ENCODE peak calls at places on chromosomes 11 and 22, in six cellular contexts. A, Y, N, D, C and V are unnamed samples.

GRCh38 chr22:37121887-37122591 is 12.5 kb upstream of the TMPRSS6 start:
- DNase-seq in A (peak; percentile 56), Y (peak; percentile 37), N (no peak), D (no peak), C (peak; percentile 84), V (peak; percentile 50)

GRCh38 chr11:120095516-120095915 is 42.4 kb downstream of the TRIM29 start:
- DNase-seq in A (no peak), Y (no peak), N (no peak), D (no peak), C (no peak), V (no peak)

GRCh38 chr11:96567193-96567592 is 177.4 kb downstream of the JRKL start:
- DNase-seq in A (no peak), Y (no peak), N (no peak), D (no peak), C (no peak), V (peak; percentile 10)

GRCh38 chr11:77467993-77468392 is 5.9 kb downstream of the PAK1 start:
- DNase-seq in A (no peak), Y (no peak), N (no peak), D (no peak), C (no peak), V (peak; percentile 18)

GRCh38 chr11:79098096-79098495 is 342.7 kb downstream of the TENM4 start:
- DNase-seq in A (no peak), Y (no peak), N (no peak), D (no peak), C (peak; percentile 30), V (no peak)

GRCh38 chr22:25645964-25646363 is 81.5 kb downstream of the GRK3 start:
- DNase-seq in A (no peak), Y (peak; percentile 10), N (no peak), D (no peak), C (no peak), V (no peak)

GRCh38 chr11:73156686-73157085 is 14.6 kb upstream of the FCHSD2 start:
- DNase-seq in A (no peak), Y (no peak), N (no peak), D (no peak), C (no peak), V (no peak)

GRCh38 chr11:115695677-115696451 is 191.6 kb upstream of the CADM1 start:
- DNase-seq in A (no peak), Y (no peak), N (no peak), D (no peak), C (no peak), V (no peak)

GRCh38 chr11:18705651-18706281 is 7.2 kb downstream of the TMEM86A start:
- DNase-seq in A (no peak), Y (no peak), N (no peak), D (no peak), C (no peak), V (no peak)

GRCh38 chr11:8357505-8357888 is 93.8 kb upstream of the LMO1 start:
- DNase-seq in A (no peak), Y (no peak), N (no peak), D (no peak), C (no peak), V (no peak)

GRCh38 chr11:1308745-1309497 is 511 bp downstream of the TOLLIP start:
- DNase-seq in A (no peak), Y (no peak), N (no peak), D (no peak), C (no peak), V (peak; percentile 37)

GRCh38 chr22:29744902-29745301 is 21.9 kb downstream of the ZMAT5 start:
- DNase-seq in A (no peak), Y (peak; percentile 70), N (no peak), D (no peak), C (no peak), V (peak; percentile 7)

GRCh38 chr11:74694536-74694935 is 36.7 kb downstream of the CHRDL2 start:
- DNase-seq in A (no peak), Y (no peak), N (no peak), D (no peak), C (no peak), V (no peak)

GRCh38 chr11:19421134-19421533 is 180.4 kb upstream of the E2F8 start:
- DNase-seq in A (no peak), Y (no peak), N (no peak), D (no peak), C (peak; percentile 63), V (no peak)

GRCh38 chr11:250740-251299 is 14.0 kb downstream of the PSMD13 start:
- DNase-seq in A (peak; percentile 82), Y (peak; percentile 42), N (peak; percentile 70), D (peak; percentile 51), C (peak; percentile 69), V (peak; percentile 68)

GRCh38 chr22:28822930-28823481 is 22.6 kb upstream of the XBP1 start:
- DNase-seq in A (no peak), Y (no peak), N (peak; percentile 37), D (no peak), C (no peak), V (no peak)

GRCh38 chr11:63683133-63683991 is 2.1 kb downstream of the RTN3 start:
- DNase-seq in A (no peak), Y (peak; percentile 53), N (no peak), D (no peak), C (no peak), V (no peak)

GRCh38 chr22:48071305-48071704 is 1308.9 kb downstream of the TBC1D22A start:
- DNase-seq in A (no peak), Y (no peak), N (no peak), D (no peak), C (no peak), V (no peak)

GRCh38 chr11:121318848-121319834 is 26.6 kb downstream of the SC5D start:
- DNase-seq in A (no peak), Y (peak; percentile 56), N (peak; percentile 32), D (no peak), C (peak; percentile 57), V (peak; percentile 60)

GRCh38 chr11:126153999-126154398 is 57.5 kb downstream of the RPUSD4 start:
- DNase-seq in A (no peak), Y (peak; percentile 92), N (peak; percentile 87), D (no peak), C (no peak), V (peak; percentile 89)

GRCh38 chr11:1869427-1870325 is 16.8 kb downstream of the LSP1 start:
- DNase-seq in A (no peak), Y (no peak), N (no peak), D (no peak), C (peak; percentile 29), V (no peak)

GRCh38 chr22:40534379-40535188 is 101.9 kb downstream of the MRTFA start:
- DNase-seq in A (peak; percentile 51), Y (peak; percentile 71), N (no peak), D (no peak), C (peak; percentile 44), V (peak; percentile 82)

GRCh38 chr22:48757581-48757980 is 1070.1 kb downstream of the BRD1 start:
- DNase-seq in A (peak; percentile 13), Y (no peak), N (no peak), D (no peak), C (no peak), V (no peak)

GRCh38 chr22:35367331-35367886 is 13.5 kb upstream of the HMOX1 start:
- DNase-seq in A (no peak), Y (no peak), N (no peak), D (no peak), C (peak; percentile 91), V (no peak)

GRCh38 chr11:120917536-120918239 is 106.2 kb upstream of the TBCEL start:
- DNase-seq in A (no peak), Y (no peak), N (no peak), D (no peak), C (peak; percentile 16), V (no peak)

GRCh38 chr11:90218606-90219005 is 4.2 kb downstream of the CHORDC1 start:
- DNase-seq in A (peak; percentile 49), Y (no peak), N (no peak), D (no peak), C (no peak), V (no peak)

GRCh38 chr11:90219438-90219837 is 3.4 kb downstream of the CHORDC1 start:
- DNase-seq in A (no peak), Y (no peak), N (no peak), D (no peak), C (no peak), V (no peak)

GRCh38 chr11:90220391-90220790 is 2.5 kb downstream of the CHORDC1 start:
- DNase-seq in A (no peak), Y (peak; percentile 72), N (no peak), D (no peak), C (no peak), V (peak; percentile 41)

GRCh38 chr11:90213322-90213721 is 9.5 kb downstream of the CHORDC1 start:
- DNase-seq in A (no peak), Y (no peak), N (no peak), D (no peak), C (no peak), V (no peak)

GRCh38 chr11:90216611-90217010 is 6.2 kb downstream of the CHORDC1 start:
- DNase-seq in A (no peak), Y (no peak), N (no peak), D (no peak), C (no peak), V (no peak)
- H3K14ac ChIP-seq in A (no peak overlapping the region), Y (no peak overlapping the region), N (no peak overlapping the region), D (no peak overlapping the region), C (no peak overlapping the region), V (no peak overlapping the region)

GRCh38 chr11:14358729-14359439 is at the start of gene RRAS2:
- DNase-seq in A (peak; percentile 86), Y (peak; percentile 65), N (peak; percentile 77), D (no peak), C (peak; percentile 71), V (peak; percentile 82)
- H3K4ac ChIP-seq in A (no peak within 1 kb of the TSS), Y (peak within 1 kb of the TSS; percentile 88), N (no peak within 1 kb of the TSS), D (peak within 1 kb of the TSS; percentile 3), C (peak within 1 kb of the TSS; percentile 91), V (peak within 1 kb of the TSS; percentile 91)

DNA sequence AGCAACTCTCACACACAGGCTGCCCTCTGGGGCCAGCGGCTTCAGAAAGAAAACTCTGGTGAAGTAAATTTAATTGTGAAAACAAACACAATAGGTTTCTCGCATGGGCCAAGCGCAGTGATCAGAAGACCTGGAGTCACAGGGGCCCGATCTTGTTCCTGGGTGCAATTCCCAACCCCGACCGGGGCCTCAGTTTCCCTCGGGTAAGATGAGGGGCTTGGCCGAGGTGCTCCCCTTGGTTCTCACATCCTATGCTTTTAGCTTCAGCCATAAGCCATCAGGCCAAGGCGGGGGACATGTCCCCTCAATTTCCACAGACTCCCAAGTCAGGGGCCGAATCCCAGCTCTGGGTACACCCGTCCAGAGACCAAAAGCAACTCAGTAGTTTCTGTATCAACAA is 11.5 kb downstream of the PHF21B start:
- DNase-seq in A (no peak), Y (no peak), N (no peak), D (no peak), C (no peak), V (no peak)
- H3K79me1 ChIP-seq in A (peaks cover 17% of the 10 kb centered on the region), Y (no peaks in the 10 kb centered on the region), N (peaks cover 43% of the 10 kb centered on the region), D (peaks cover 34% of the 10 kb centered on the region), C (no peaks in the 10 kb centered on the region), V (no peaks in the 10 kb centered on the region)

DNA sequence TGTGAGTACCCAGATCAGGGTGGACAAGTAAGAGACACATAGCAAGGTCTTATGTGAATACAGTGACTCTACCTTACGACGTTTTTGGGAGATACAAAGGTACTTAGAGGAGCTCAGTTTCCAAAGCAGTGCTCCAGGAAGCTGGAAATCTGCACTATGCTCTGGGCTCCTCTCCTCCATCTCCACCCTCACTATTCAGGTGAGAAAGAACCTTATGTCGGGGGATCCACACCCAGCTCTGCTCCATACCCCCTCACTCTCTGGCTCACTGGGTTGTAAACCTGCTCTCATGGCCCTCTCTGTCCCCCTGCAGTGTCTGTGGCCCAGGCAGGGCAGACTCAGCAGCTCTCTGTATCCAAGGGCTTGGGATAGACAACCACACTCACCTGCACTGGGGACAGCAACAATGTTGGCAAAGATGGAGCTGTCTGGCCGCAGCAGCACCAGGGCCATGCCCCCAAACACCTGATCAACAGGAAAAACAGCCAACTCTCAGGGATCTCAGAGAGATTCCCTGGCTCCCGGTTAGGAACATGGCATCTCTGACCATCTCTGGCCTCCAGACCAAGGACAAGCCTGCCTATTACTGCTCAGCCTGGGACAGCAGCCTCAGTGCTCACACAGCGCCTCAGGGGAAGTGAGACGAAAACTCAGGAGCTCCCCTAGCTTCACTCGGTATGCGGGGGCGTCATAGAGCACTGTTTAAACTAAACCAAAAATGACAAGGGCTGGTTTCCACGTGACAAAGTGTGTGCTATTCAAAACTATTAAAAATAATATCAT is 60.9 kb upstream of the TOP3B start:
- DNase-seq in A (no peak), Y (no peak), N (no peak), D (no peak), C (no peak), V (no peak)
- H3K14ac ChIP-seq in A (no peak overlapping the region), Y (no peak overlapping the region), N (peak overlapping the region; percentile 47), D (no peak overlapping the region), C (no peak overlapping the region), V (no peak overlapping the region)